ENCODE peak calls at places on chromosomes 5 and 9, in nine cellular contexts. P is B cell; Y is neuronal stem cell; A is A549; G is left cardiac atrium; H is cardiac muscle cell; L is stimulated activated CD4-positive, alpha-beta T cell treated with anti-CD3 and anti-CD28 coated beads, Interleukin-4, amount 100 ng/mL, for 1 hour; X is GM23248; K is ELR. U is an unnamed sample.

GRCh38 chr9:100346836-100347235 is 5.9 kb downstream of the TEX10 start:
- DNase-seq in P (no peak), Y (no peak), A (no peak), G (no peak), H (no peak), L (no peak), X (peak), K (no peak), U (no peak)

GRCh38 chr5:115818821-115819220 is 2.4 kb upstream of the CDO1 start:
- DNase-seq in P (no peak), Y (no peak), A (no peak), G (no peak), H (no peak), L (no peak), X (no peak), K (no peak), U (no peak)

GRCh38 chr5:79955496-79956172 is 35.4 kb downstream of the MTX3 start:
- DNase-seq in P (no peak), Y (no peak), A (no peak), G (no peak), H (no peak), L (no peak), X (no peak), K (no peak), U (no peak)

GRCh38 chr9:108761530-108762347 is 94.0 kb downstream of the ACTL7B start:
- DNase-seq in P (peak), Y (peak), A (peak), G (peak), H (peak), L (peak), X (peak), K (peak), U (peak)

GRCh38 chr5:159928122-159928960 is 12.1 kb downstream of the ADRA1B start:
- DNase-seq in P (no peak), Y (no peak), A (peak), G (peak), H (no peak), L (no peak), X (peak), K (peak), U (peak)

GRCh38 chr9:121246821-121247511 is 21.0 kb upstream of the GSN start:
- DNase-seq in P (no peak), Y (no peak), A (no peak), G (peak), H (no peak), L (no peak), X (peak), K (peak), U (no peak)

GRCh38 chr9:18595597-18595996 is 121.6 kb downstream of the ADAMTSL1 start:
- DNase-seq in P (no peak), Y (no peak), A (no peak), G (no peak), H (no peak), L (no peak), X (no peak), K (no peak), U (no peak)

GRCh38 chr9:87829756-87830155 is 52.9 kb upstream of the SPATA31E1 start:
- DNase-seq in P (no peak), Y (no peak), A (no peak), G (no peak), H (no peak), L (no peak), X (no peak), K (no peak), U (no peak)

GRCh38 chr5:73908846-73909245 is 282.9 kb downstream of the ARHGEF28 start:
- DNase-seq in P (no peak), Y (no peak), A (no peak), G (no peak), H (no peak), L (no peak), X (no peak), K (no peak), U (peak)

GRCh38 chr9:106693546-106693945 is 169.4 kb upstream of the ZNF462 start:
- DNase-seq in P (no peak), Y (no peak), A (no peak), G (no peak), H (no peak), L (no peak), X (no peak), K (no peak), U (no peak)

GRCh38 chr5:171595801-171596231 is 176.4 kb downstream of the FGF18 start:
- DNase-seq in P (no peak), Y (no peak), A (no peak), G (peak), H (no peak), L (no peak), X (peak), K (peak), U (no peak)

GRCh38 chr5:115354246-115354645 is 57.8 kb upstream of the CCDC112 start:
- DNase-seq in P (no peak), Y (no peak), A (no peak), G (no peak), H (no peak), L (no peak), X (no peak), K (no peak), U (no peak)

GRCh38 chr9:87675906-87676515 is 49.9 kb upstream of the CTSL start:
- DNase-seq in P (no peak), Y (no peak), A (no peak), G (no peak), H (no peak), L (no peak), X (no peak), K (no peak), U (no peak)

GRCh38 chr5:18333841-18334240 is 699.6 kb downstream of the TAF11L14 start:
- DNase-seq in P (no peak), Y (no peak), A (no peak), G (no peak), H (no peak), L (no peak), X (no peak), K (peak), U (no peak)

U was measured in ACHN.